ENCODE peak calls at places on chromosomes 12 and 14, in nine cellular contexts. O is CD4-positive, alpha-beta memory T cell; N is uterus; R is HepG2; B is pancreas; A is astrocyte of the cerebellum; M is HFF-Myc; H is Karpas-422; K is adrenal gland. X is an unnamed sample.

GRCh38 chr14:101057394-101057793 is 153.9 kb upstream of the RTL1 start:
- DNase-seq in B (no peak), N (no peak), R (no peak), K (no peak), A (no peak), M (no peak), O (no peak), H (no peak), X (no peak)

GRCh38 chr14:24307156-24307574 is 612 bp downstream of the CIDEB start:
- DNase-seq in K (no peak), A (no peak), H (no peak), M (no peak), N (no peak), R (no peak), O (no peak), B (no peak), X (no peak)

GRCh38 chr12:66409195-66409871 is 107.0 kb downstream of the HELB start:
- DNase-seq in O (no peak), K (no peak), B (no peak), H (peak; percentile 83), R (peak; percentile 34), N (no peak), M (peak; percentile 58), A (peak; percentile 63), X (peak; percentile 36)

GRCh38 chr12:75209782-75210138 is at the start of gene KCNC2:
- DNase-seq in R (no peak), H (no peak), O (no peak), K (no peak), A (no peak), N (no peak), B (no peak), M (no peak), X (no peak)

GRCh38 chr14:75725481-75725880 is 64.4 kb downstream of the TTLL5 start:
- DNase-seq in R (no peak), O (no peak), A (no peak), N (no peak), B (no peak), K (peak; percentile 42), H (no peak), M (no peak), X (no peak)

GRCh38 chr12:13293086-13293485 is 96.6 kb downstream of the EMP1 start:
- DNase-seq in K (no peak), N (no peak), O (no peak), H (no peak), B (no peak), M (no peak), A (no peak), R (no peak), X (no peak)

GRCh38 chr14:72736348-72736747 is 157.6 kb downstream of the DPF3 start:
- DNase-seq in R (peak; percentile 46), O (no peak), K (no peak), A (peak; percentile 58), M (peak; percentile 73), B (no peak), N (no peak), H (peak; percentile 49), X (no peak)

GRCh38 chr14:44988694-44989093 is 26.7 kb downstream of the TOGARAM1 start:
- DNase-seq in R (no peak), N (no peak), M (no peak), K (no peak), B (no peak), H (no peak), O (no peak), A (no peak), X (no peak)

GRCh38 chr14:92513204-92513965 is at the start of gene RIN3:
- DNase-seq in O (no peak), K (peak; percentile 65), M (no peak), R (peak; percentile 38), H (no peak), N (peak; percentile 46), A (no peak), B (peak; percentile 67), X (no peak)

GRCh38 chr12:104653730-104654328 is 197.1 kb downstream of the CHST11 start:
- DNase-seq in N (no peak), B (no peak), A (no peak), H (peak; percentile 85), O (no peak), R (peak; percentile 13), K (no peak), M (no peak), X (no peak)

GRCh38 chr14:63517354-63517753 is 25.8 kb downstream of the PPP2R5E start:
- DNase-seq in B (no peak), O (no peak), H (no peak), K (no peak), M (no peak), A (no peak), R (no peak), N (no peak), X (no peak)

GRCh38 chr12:53424626-53425514 is 1.2 kb downstream of the AMHR2 start:
- DNase-seq in M (no peak), H (no peak), N (no peak), R (no peak), O (no peak), A (no peak), B (peak; percentile 55), K (peak; percentile 86), X (no peak)

GRCh38 chr12:49370539-49370938 is 3.3 kb downstream of the SPATS2 start:
- DNase-seq in B (no peak), H (no peak), K (no peak), M (no peak), N (no peak), O (no peak), R (no peak), A (no peak), X (no peak)
- H3K4me3 ChIP-seq in B (no peak overlapping the region), H (no peak overlapping the region), K (no peak overlapping the region), M (no peak overlapping the region), N (no peak overlapping the region), O (no peak overlapping the region), R (no peak overlapping the region), A (no peak overlapping the region), X (no peak overlapping the region)

GRCh38 chr12:38138225-38139221 is 178.1 kb upstream of the ALG10B start:
- DNase-seq in M (peak; percentile 56), N (peak; percentile 78), K (peak; percentile 78), R (peak; percentile 60), A (peak; percentile 33), H (peak; percentile 86), O (no peak), B (peak; percentile 78), X (peak; percentile 11)
- H3K4me3 ChIP-seq in M (peak overlapping the region; percentile 23), N (peak overlapping the region; percentile 29), K (no peak overlapping the region), R (peak overlapping the region; percentile 53), A (peak overlapping the region; percentile 27), H (no peak overlapping the region), O (no peak overlapping the region), B (peak overlapping the region; percentile 64), X (peak overlapping the region; percentile 33)

GRCh38 chr12:6383572-6384498 is at the start of gene LTBR:
- DNase-seq in R (peak; percentile 83), H (no peak), N (peak; percentile 96), O (no peak), K (peak; percentile 97), A (no peak), M (peak; percentile 41), B (peak; percentile 96), X (peak; percentile 76)
- H3K4me3 ChIP-seq in R (peak within 1 kb of the TSS; percentile 81), H (no peak within 1 kb of the TSS), N (peak within 1 kb of the TSS; percentile 73), O (no peak within 1 kb of the TSS), K (peak within 1 kb of the TSS; percentile 31), A (peak within 1 kb of the TSS; percentile 14), M (peak within 1 kb of the TSS; percentile 80), B (peak within 1 kb of the TSS; percentile 91), X (peak within 1 kb of the TSS; percentile 66)

GRCh38 chr12:1972856-1973317 is 31.4 kb downstream of the DCP1B start:
- DNase-seq in O (no peak), H (no peak), N (peak; percentile 87), B (no peak), A (no peak), M (no peak), R (no peak), K (no peak), X (peak; percentile 25)
- H3K4me3 ChIP-seq in O (no peak overlapping the region), H (no peak overlapping the region), N (no peak overlapping the region), B (no peak overlapping the region), A (no peak overlapping the region), M (no peak overlapping the region), R (no peak overlapping the region), K (no peak overlapping the region), X (no peak overlapping the region)

GRCh38 chr12:107666009-107666408 is 19.6 kb upstream of the PWP1 start:
- DNase-seq in A (no peak), M (no peak), R (no peak), B (no peak), H (no peak), O (no peak), K (no peak), N (no peak), X (no peak)
- H3K4me3 ChIP-seq in A (no peak overlapping the region), M (no peak overlapping the region), R (no peak overlapping the region), B (no peak overlapping the region), H (no peak overlapping the region), O (no peak overlapping the region), K (no peak overlapping the region), N (no peak overlapping the region), X (no peak overlapping the region)

DNA sequence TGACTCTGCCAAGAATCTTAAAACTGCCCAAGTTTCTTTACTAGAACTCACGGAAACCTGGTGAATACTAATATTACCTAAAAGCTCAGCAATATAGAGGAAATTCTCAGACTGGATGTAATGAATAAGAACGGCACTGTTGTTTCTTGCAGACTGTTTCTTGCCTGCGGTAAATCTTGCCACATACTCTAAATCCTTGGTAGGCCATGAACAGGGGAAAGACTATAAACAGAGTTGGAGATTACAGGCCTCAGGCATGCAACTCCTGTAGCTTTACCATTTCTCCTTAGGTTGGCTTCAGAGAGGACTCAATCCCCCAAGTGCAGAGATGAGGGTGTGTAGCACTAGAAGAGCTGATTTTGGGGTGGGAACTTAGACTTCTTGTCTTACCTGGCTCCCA is 1.1 kb downstream of the ALDH6A1 start:
- DNase-seq in N (no peak), O (no peak), B (no peak), K (no peak), R (no peak), M (no peak), A (no peak), H (no peak), X (no peak)
- H3K4me3 ChIP-seq in N (peak overlapping the region; percentile 55), O (no peak overlapping the region), B (peak overlapping the region; percentile 70), K (no peak overlapping the region), R (peak overlapping the region; percentile 91), M (peak overlapping the region; percentile 85), A (peak overlapping the region; percentile 74), H (peak overlapping the region; percentile 81), X (peak overlapping the region; percentile 79)

X was measured in skeletal muscle cell.